ENCODE peak calls at places on chromosomes 16 and 17, in nine cellular contexts. D is adrenal gland, L is MM.1S, F is pancreas, N is upper lobe of right lung, K is dorsolateral prefrontal cortex, J is cardiac muscle cell, Q is tibial nerve, M is endodermal cell. U is an unnamed sample.

GRCh38 chr16:54346046-54346445 is 59.5 kb upstream of the IRX3 start:
- DNase-seq in Q (no peak), K (no peak), D (no peak), L (no peak), F (no peak), J (no peak), N (no peak), M (no peak), U (no peak)

GRCh38 chr17:83194189-83194565 is 114.8 kb downstream of the METRNL start:
- DNase-seq in J (no peak), L (no peak), D (no peak), F (no peak), Q (peak), K (peak), N (peak), M (no peak), U (no peak)

GRCh38 chr17:75950421-75950820 is 9.6 kb upstream of the FBF1 start:
- DNase-seq in J (no peak), Q (no peak), L (no peak), K (no peak), D (no peak), M (no peak), N (no peak), F (no peak), U (no peak)

GRCh38 chr17:74349120-74349519 is 12.5 kb downstream of the BTBD17 start:
- DNase-seq in L (no peak), Q (no peak), K (no peak), D (no peak), N (no peak), M (no peak), F (no peak), J (no peak), U (no peak)

GRCh38 chr16:3509470-3509928 is 8.7 kb downstream of the CLUAP1 start:
- DNase-seq in N (peak), L (peak), D (no peak), J (no peak), Q (no peak), F (no peak), M (peak), K (no peak), U (no peak)

GRCh38 chr17:63714550-63715277 is 14.8 kb upstream of the LIMD2 start:
- DNase-seq in K (no peak), M (no peak), D (peak), F (peak), J (peak), L (no peak), Q (no peak), N (peak), U (no peak)

GRCh38 chr17:77847211-77848085 is 111.1 kb upstream of the TNRC6C start:
- DNase-seq in J (no peak), Q (no peak), D (no peak), N (peak), L (no peak), K (no peak), M (no peak), F (no peak), U (no peak)

GRCh38 chr16:66662445-66663194 is 33.9 kb downstream of the CMTM4 start:
- DNase-seq in N (no peak), M (no peak), Q (peak), L (peak), J (peak), D (no peak), K (no peak), F (no peak), U (no peak)

GRCh38 chr16:67025151-67025550 is 3.8 kb upstream of the CBFB start:
- DNase-seq in M (no peak), D (no peak), N (peak), F (peak), L (no peak), K (no peak), Q (no peak), J (no peak), U (no peak)

GRCh38 chr16:22969567-22969966 is 155.6 kb downstream of the HS3ST2 start:
- DNase-seq in L (no peak), M (no peak), J (no peak), N (no peak), Q (no peak), D (no peak), K (no peak), F (no peak), U (no peak)
- TF ChIP-seq CTCF in L (no peak), M (no peak), J (no peak), N (no peak), Q (no peak), D (no peak), K (no peak), F (no peak), U (no peak)

GRCh38 chr16:649646-650045 is 481 bp downstream of the WDR90 start:
- DNase-seq in D (no peak), F (no peak), L (peak), Q (no peak), M (no peak), K (no peak), N (no peak), J (no peak), U (no peak)
- H3K27ac ChIP-seq in D (no peak), F (peak), L (no peak), Q (no peak), M (no peak), K (no peak), N (peak), J (no peak), U (peak)

GRCh38 chr17:9363440-9364350 is 211.9 kb downstream of the STX8 start:
- DNase-seq in M (peak), J (peak), N (no peak), D (no peak), K (no peak), L (no peak), F (no peak), Q (no peak), U (no peak)
- H3K4me3 ChIP-seq in M (no peak), J (no peak), N (no peak), D (no peak), K (no peak), L (no peak), F (no peak), Q (no peak), U (no peak)

DNA sequence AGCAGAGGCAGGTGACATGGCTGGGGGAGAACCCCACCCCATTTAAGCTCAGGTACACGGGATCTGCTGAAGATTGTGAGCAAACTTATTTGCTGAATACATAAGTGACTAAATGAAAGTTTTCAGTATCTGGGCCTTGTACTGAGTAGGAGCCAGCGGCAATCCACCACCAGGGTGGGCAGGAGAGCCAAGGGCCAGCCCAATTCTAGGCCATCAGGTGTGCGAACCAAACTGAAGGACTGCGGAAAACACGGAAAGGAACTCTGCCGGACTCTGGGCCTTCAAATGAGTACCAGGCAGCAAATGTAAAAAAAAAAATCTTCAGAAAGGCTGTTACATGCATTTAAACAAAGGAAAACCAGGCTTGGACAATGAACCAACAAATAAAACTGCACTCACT is 19.7 kb downstream of the ARHGAP17 start:
- DNase-seq in K (no peak), M (peak), L (no peak), N (no peak), Q (no peak), D (no peak), F (no peak), J (no peak), U (peak)
- TF ChIP-seq CTCF in K (no peak), M (peak), L (no peak), N (no peak), Q (no peak), D (no peak), F (no peak), J (no peak), U (no peak)

GRCh38 chr17:9865585-9865984 is 39.5 kb downstream of the RCVRN start:
- DNase-seq in D (no peak), M (no peak), N (no peak), L (no peak), Q (no peak), F (no peak), K (no peak), J (peak), U (no peak)

GRCh38 chr17:9859781-9860180 is 34.1 kb downstream of the GLP2R start:
- DNase-seq in Q (no peak), D (no peak), J (no peak), N (no peak), L (no peak), F (no peak), M (peak), K (no peak), U (peak)

GRCh38 chr17:9862191-9862590 is 36.5 kb downstream of the GLP2R start:
- DNase-seq in Q (no peak), K (no peak), D (no peak), N (no peak), M (peak), J (peak), L (no peak), F (no peak), U (peak)

GRCh38 chr17:9862949-9863348 is 37.2 kb downstream of the GLP2R start:
- DNase-seq in Q (no peak), F (no peak), M (peak), L (no peak), K (no peak), J (no peak), D (no peak), N (no peak), U (peak)

GRCh38 chr17:9860851-9861250 is 35.1 kb downstream of the GLP2R start:
- DNase-seq in J (no peak), M (peak), N (no peak), Q (no peak), F (no peak), L (no peak), D (no peak), K (no peak), U (peak)
- H3K27ac ChIP-seq in J (no peak), M (no peak), N (no peak), Q (no peak), F (no peak), L (no peak), D (no peak), K (no peak), U (no peak)

GRCh38 chr16:65547799-65548446 is 426.1 kb upstream of the CDH11 start:
- DNase-seq in L (no peak), D (no peak), N (no peak), K (no peak), Q (no peak), J (peak), M (peak), F (no peak), U (no peak)
- H3K4me3 ChIP-seq in L (no peak), D (no peak), N (no peak), K (no peak), Q (no peak), J (no peak), M (no peak), F (no peak), U (no peak)

U was measured in coronary artery.